ENCODE peak calls at places on chromosomes 5 and 9, in eight cellular contexts. Z is endodermal cell, R is prostate gland, V is cardiac fibroblast, D is A549, J is GM12878, U is uterus, Y is IMR-90. B is an unnamed sample.

GRCh38 chr5:65928860-65929259 is 2.5 kb downstream of the ERBIN start:
- DNase-seq in Z (no peak), R (no peak), V (no peak), D (no peak), J (no peak), U (no peak), Y (no peak), B (no peak)

GRCh38 chr9:18800579-18800978 is 232.4 kb downstream of the SAXO1 start:
- DNase-seq in Z (no peak), R (no peak), V (no peak), D (no peak), J (no peak), U (no peak), Y (no peak), B (no peak)

GRCh38 chr5:56612759-56613158 is 202.6 kb upstream of the MAP3K1 start:
- DNase-seq in Z (no peak), R (no peak), V (no peak), D (no peak), J (no peak), U (no peak), Y (no peak), B (no peak)

GRCh38 chr5:4348919-4349318 is 753.3 kb downstream of the IRX1 start:
- DNase-seq in Z (no peak), R (no peak), V (no peak), D (no peak), J (no peak), U (no peak), Y (no peak), B (no peak)

GRCh38 chr9:136721339-136722092 is 9.1 kb downstream of the DIPK1B start:
- DNase-seq in Z (peak), R (no peak), V (peak), D (peak), J (no peak), U (peak), Y (peak), B (no peak)

GRCh38 chr5:15757103-15757502 is 257.1 kb downstream of the FBXL7 start:
- DNase-seq in Z (no peak), R (no peak), V (peak), D (no peak), J (no peak), U (no peak), Y (peak), B (no peak)

GRCh38 chr9:107280543-107280942 is 2.5 kb upstream of the RAD23B start:
- DNase-seq in Z (no peak), R (no peak), V (no peak), D (no peak), J (no peak), U (no peak), Y (peak), B (no peak)

GRCh38 chr9:115006660-115007059 is 76.3 kb upstream of the TNFSF8 start:
- DNase-seq in Z (no peak), R (no peak), V (peak), D (no peak), J (no peak), U (no peak), Y (peak), B (no peak)

GRCh38 chr9:14277202-14277601 is 36.7 kb downstream of the NFIB start:
- DNase-seq in Z (no peak), R (peak), V (peak), D (peak), J (no peak), U (no peak), Y (peak), B (no peak)

GRCh38 chr5:124025306-124025705 is 513.3 kb downstream of the CSNK1G3 start:
- DNase-seq in Z (peak), R (no peak), V (no peak), D (no peak), J (no peak), U (no peak), Y (no peak), B (no peak)

GRCh38 chr5:58454025-58454424 is 5.9 kb downstream of the PLK2 start:
- DNase-seq in Z (no peak), R (no peak), V (no peak), D (no peak), J (no peak), U (no peak), Y (no peak), B (no peak)

GRCh38 chr5:132765311-132766019 is 11.6 kb downstream of the SEPTIN8 start:
- DNase-seq in Z (peak), R (no peak), V (no peak), D (no peak), J (no peak), U (no peak), Y (no peak), B (no peak)

GRCh38 chr5:161314033-161314432 is 232.5 kb downstream of the GABRB2 start:
- DNase-seq in Z (no peak), R (no peak), V (no peak), D (no peak), J (no peak), U (no peak), Y (no peak), B (no peak)

GRCh38 chr5:143922718-143923117 is 110.8 kb downstream of the HMHB1 start:
- DNase-seq in Z (no peak), R (no peak), V (peak), D (peak), J (no peak), U (no peak), Y (peak), B (no peak)

GRCh38 chr5:153745778-153746420 is 255.4 kb downstream of the GRIA1 start:
- DNase-seq in Z (no peak), R (no peak), V (no peak), D (no peak), J (no peak), U (no peak), Y (no peak), B (no peak)

GRCh38 chr5:96902876-96903275 is 26.6 kb downstream of the ERAP2 start:
- DNase-seq in Z (no peak), R (no peak), V (no peak), D (no peak), J (no peak), U (no peak), Y (no peak), B (no peak)

GRCh38 chr9:129068110-129068509 is 12.8 kb upstream of the DOLPP1 start:
- DNase-seq in Z (peak), R (no peak), V (no peak), D (no peak), J (no peak), U (no peak), Y (no peak), B (no peak)

GRCh38 chr5:177496111-177497010 is 1.0 kb downstream of the PDLIM7 start:
- DNase-seq in Z (peak), R (peak), V (peak), D (peak), J (no peak), U (peak), Y (peak), B (no peak)

GRCh38 chr9:31719262-31719661 is 665.2 kb upstream of the ACO1 start:
- DNase-seq in Z (no peak), R (no peak), V (no peak), D (no peak), J (no peak), U (no peak), Y (no peak), B (no peak)

GRCh38 chr9:131524578-131525315 is 6.3 kb downstream of the UCK1 start:
- DNase-seq in Z (peak), R (no peak), V (no peak), D (no peak), J (no peak), U (no peak), Y (peak), B (no peak)

GRCh38 chr9:98809311-98810105 is 2.0 kb downstream of the GALNT12 start:
- DNase-seq in Z (peak), R (no peak), V (peak), D (no peak), J (no peak), U (no peak), Y (no peak), B (no peak)

GRCh38 chr5:151319334-151319733 is 15.8 kb upstream of the SLC36A3 start:
- DNase-seq in Z (peak), R (no peak), V (peak), D (peak), J (no peak), U (peak), Y (peak), B (no peak)
- TF ChIP-seq CTCF in Z (peak), R (no peak), V (peak), D (peak), J (peak), U (no peak), Y (no peak), B (peak)

DNA sequence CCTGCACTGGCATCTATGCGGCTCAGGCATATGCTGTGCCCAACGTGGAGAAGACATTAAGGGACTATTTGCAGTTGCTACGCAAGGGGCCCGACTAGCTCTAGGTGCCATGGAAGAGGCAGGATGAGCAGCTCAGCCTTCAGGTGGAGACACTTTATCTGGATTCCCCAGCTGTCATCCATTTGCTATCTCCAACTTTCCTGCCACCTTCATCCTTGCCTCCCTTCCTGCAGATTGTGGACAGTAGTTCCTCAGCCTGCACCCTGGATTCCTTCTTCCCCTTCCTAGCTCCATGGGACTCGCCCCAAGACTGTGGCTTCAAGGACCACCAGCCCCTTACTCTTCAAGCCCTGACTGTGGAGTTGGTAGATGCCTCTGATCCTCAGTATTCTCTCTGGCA is 2.0 kb downstream of the SLC35A4 start:
- DNase-seq in Z (no peak), R (no peak), V (no peak), D (no peak), J (no peak), U (no peak), Y (no peak), B (no peak)
- H3K4me3 ChIP-seq in Z (no peak), R (no peak), V (no peak), D (no peak), J (peak), U (no peak), Y (no peak), B (no peak)

DNA sequence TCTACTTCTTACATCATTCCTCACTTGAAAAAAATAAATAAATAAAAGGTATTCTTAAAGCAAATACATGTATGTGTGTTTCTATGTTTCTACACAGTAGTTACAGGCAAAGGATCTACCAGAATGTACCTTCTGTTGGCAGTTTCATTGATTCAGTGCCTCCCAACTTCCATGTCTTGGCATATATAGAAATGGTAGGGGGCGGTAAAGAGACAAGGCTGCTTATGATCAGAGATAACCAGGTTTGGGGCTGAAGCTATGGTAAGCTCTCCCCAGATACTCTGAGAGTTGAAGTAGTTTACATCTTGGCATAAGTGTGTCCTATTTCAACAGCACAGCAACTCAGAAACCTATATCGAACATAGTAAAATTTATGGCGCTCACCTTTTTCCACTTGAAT is 1075.4 kb upstream of the C9orf72 start:
- DNase-seq in Z (no peak), R (no peak), V (no peak), D (peak), J (no peak), U (no peak), Y (no peak), B (no peak)
- TF ChIP-seq CTCF in Z (peak), R (no peak), V (no peak), D (no peak), J (no peak), U (no peak), Y (no peak), B (no peak)

GRCh38 chr5:138330813-138331448 is 673 bp downstream of the CDC25C start:
- DNase-seq in Z (no peak), R (no peak), V (no peak), D (no peak), J (no peak), U (no peak), Y (no peak), B (no peak)
- H3K4me3 ChIP-seq in Z (peak), R (peak), V (peak), D (peak), J (peak), U (peak), Y (peak), B (peak)

DNA sequence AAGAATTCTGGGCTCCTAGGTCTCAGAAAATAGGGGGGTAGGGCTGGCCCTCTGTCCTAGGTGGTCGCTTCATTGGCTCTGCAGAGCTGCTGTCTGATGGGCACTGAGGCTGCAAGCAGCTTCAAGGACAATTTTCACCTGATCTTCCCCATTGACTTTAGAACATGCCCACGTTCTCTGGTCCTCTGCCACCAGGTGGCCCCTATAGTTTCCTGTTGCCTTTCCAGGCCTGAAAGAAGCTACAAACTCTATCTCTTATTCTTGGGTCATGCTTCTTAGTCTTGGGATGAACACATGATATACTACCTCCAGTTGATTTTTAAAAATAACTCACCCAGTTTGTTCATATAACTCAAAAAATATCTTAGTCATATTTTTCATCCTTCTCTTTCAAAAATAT is 26.3 kb downstream of the SPZ1 start:
- DNase-seq in Z (peak), R (no peak), V (peak), D (peak), J (no peak), U (no peak), Y (no peak), B (no peak)
- TF ChIP-seq CTCF in Z (peak), R (no peak), V (peak), D (peak), J (peak), U (no peak), Y (peak), B (peak)

GRCh38 chr9:135088979-135089847 is 1.7 kb downstream of the OLFM1 start:
- DNase-seq in Z (no peak), R (no peak), V (no peak), D (no peak), J (no peak), U (no peak), Y (no peak), B (no peak)

GRCh38 chr9:135090081-135090480 is 2.6 kb downstream of the OLFM1 start:
- DNase-seq in Z (no peak), R (no peak), V (no peak), D (no peak), J (no peak), U (no peak), Y (no peak), B (no peak)

GRCh38 chr9:135087899-135088347 is 455 bp downstream of the OLFM1 start:
- DNase-seq in Z (peak), R (no peak), V (no peak), D (no peak), J (no peak), U (no peak), Y (no peak), B (no peak)

GRCh38 chr9:135087489-135087791 is at the start of gene OLFM1:
- DNase-seq in Z (peak), R (peak), V (peak), D (peak), J (no peak), U (peak), Y (peak), B (no peak)

DNA sequence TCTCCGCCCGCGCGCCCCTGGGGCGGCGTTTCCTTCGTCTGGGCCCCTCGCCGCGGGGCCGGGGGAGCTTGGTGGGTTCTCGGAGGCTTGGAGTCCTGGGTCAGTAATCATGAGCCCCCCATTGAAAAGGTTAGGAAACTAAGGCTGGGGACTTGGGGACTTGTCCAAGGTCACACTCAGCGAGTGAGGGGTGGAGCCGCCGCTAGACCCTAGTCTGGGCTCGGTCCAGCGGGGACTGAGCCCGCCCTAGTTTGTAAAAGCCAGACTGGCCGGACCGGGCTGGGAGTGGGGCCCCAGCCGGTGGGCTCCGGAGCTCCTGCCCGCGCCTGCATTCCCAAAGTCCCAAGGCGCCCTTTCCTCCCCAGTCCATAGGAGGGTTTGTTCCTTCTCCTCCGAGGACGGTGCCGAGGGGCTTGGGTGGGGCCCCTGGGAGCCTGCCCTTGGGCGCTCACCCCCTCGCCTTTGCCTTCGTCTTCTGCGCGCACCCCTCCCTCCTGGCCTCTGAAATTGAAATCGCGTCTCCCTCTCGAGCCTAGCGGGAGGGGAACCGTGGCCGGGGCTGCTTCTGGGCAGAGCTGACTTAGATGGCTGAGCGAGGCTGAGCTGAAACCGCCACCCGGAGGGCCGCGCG is 995 bp downstream of the OLFM1 start:
- DNase-seq in Z (peak), R (no peak), V (no peak), D (no peak), J (no peak), U (no peak), Y (no peak), B (no peak)
- H3K4me3 ChIP-seq in Z (peak), R (peak), V (no peak), D (peak), J (no peak), U (peak), Y (no peak), B (no peak)

GRCh38 chr5:75482482-75482881 is 28.9 kb downstream of the CERT1 start:
- DNase-seq in Z (peak), R (no peak), V (no peak), D (no peak), J (no peak), U (no peak), Y (no peak), B (no peak)
- TF ChIP-seq CTCF in Z (no peak), R (no peak), V (no peak), D (no peak), J (no peak), U (no peak), Y (no peak), B (no peak)

DNA sequence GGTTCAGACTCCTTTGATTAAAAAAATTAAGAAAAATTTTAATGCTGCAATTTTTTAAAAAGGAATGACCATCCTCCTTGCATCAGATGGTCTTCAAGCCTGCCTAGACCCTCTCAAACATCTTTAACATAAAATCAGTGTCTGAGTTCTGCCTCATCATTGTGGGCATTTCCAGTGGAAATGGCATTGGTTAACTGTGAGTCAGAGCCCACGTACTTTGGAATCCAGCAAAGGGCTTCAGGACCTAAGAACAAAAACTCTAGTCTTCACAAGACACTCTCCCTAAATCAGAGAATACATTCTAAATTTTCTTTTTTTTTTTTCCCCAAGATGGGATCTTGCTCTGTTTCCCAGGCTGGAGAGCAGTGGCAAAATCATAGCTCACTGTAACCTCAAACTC is 9.4 kb upstream of the C5orf15 start:
- DNase-seq in Z (no peak), R (no peak), V (peak), D (no peak), J (no peak), U (no peak), Y (peak), B (no peak)
- H3K4me3 ChIP-seq in Z (no peak), R (no peak), V (no peak), D (no peak), J (no peak), U (no peak), Y (no peak), B (no peak)

DNA sequence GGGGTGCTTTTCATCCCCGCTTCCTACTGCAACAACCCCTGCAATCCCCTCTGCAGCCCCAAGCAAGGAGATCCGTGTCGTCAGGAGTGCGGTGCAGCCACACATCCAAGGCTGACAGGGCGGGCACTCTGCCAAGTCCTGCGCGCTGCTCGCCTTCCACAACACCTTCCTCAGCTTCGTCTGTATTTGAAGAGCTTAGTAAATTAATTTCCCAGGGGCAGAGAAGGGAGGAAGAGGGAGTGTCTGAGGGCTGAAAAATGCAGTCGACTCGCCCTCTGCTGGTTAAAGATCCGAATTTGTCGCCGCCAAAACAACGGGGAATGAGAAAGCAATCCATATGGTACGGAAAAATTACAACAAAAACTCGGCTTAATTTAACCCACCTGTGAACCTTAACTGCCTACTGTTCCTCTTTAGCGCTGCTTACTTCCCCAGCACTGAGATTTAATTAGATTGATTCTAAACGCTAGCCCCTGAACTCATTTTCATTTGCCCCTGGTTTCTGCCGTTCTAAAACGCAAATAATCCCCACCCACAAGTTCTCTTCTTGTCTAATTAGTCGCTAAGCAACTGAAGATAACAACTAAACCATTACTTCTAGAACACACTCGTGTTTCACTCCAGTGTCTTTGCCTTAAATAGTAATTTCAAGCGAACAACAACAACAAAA is 10.9 kb upstream of the PCDHB1 start:
- DNase-seq in Z (peak), R (no peak), V (peak), D (peak), J (no peak), U (peak), Y (no peak), B (no peak)
- TF ChIP-seq CTCF in Z (peak), R (no peak), V (peak), D (peak), J (no peak), U (peak), Y (no peak), B (no peak)

B was measured in GM12864.